ENCODE peak calls at places on chromosomes 12 and 14, in six cellular contexts. One of them, this sample, is unnamed.

GRCh38 chr12:84124211-84124610 is 788.4 kb downstream of the SLC6A15 start:
- DNase-seq in body of pancreas: no peak
- DNase-seq in BE2C: no peak
- DNase-seq in right atrium auricular region: no peak
- DNase-seq in ovary: no peak
- DNase-seq in fibroblast of lung: no peak
- DNase-seq in this sample: no peak

GRCh38 chr14:103724116-103724515 is 8.5 kb downstream of the ZFYVE21 start:
- DNase-seq in BE2C: peak; percentile 76
- DNase-seq in ovary: peak; percentile 75
- DNase-seq in right atrium auricular region: peak; percentile 80
- DNase-seq in body of pancreas: peak; percentile 85
- DNase-seq in fibroblast of lung: peak; percentile 70
- DNase-seq in this sample: peak; percentile 76

GRCh38 chr14:103746706-103747105 is 31.1 kb downstream of the ZFYVE21 start:
- DNase-seq in body of pancreas: no peak
- DNase-seq in ovary: no peak
- DNase-seq in BE2C: no peak
- DNase-seq in fibroblast of lung: peak; percentile 79
- DNase-seq in right atrium auricular region: no peak
- DNase-seq in this sample: no peak

GRCh38 chr14:37709419-37710195 is 114.2 kb downstream of the TTC6 start:
- DNase-seq in ovary: no peak
- DNase-seq in fibroblast of lung: peak; percentile 17
- DNase-seq in body of pancreas: no peak
- DNase-seq in BE2C: no peak
- DNase-seq in right atrium auricular region: no peak
- DNase-seq in this sample: no peak

GRCh38 chr14:103188691-103189480 is 65.6 kb downstream of the TNFAIP2 start:
- DNase-seq in ovary: peak; percentile 43
- DNase-seq in body of pancreas: no peak
- DNase-seq in BE2C: no peak
- DNase-seq in fibroblast of lung: no peak
- DNase-seq in right atrium auricular region: no peak
- DNase-seq in this sample: peak; percentile 75

GRCh38 chr14:67137744-67138371 is 51.4 kb upstream of the GARIN2 start:
- DNase-seq in fibroblast of lung: peak; percentile 16
- DNase-seq in ovary: no peak
- DNase-seq in body of pancreas: no peak
- DNase-seq in BE2C: no peak
- DNase-seq in right atrium auricular region: no peak
- DNase-seq in this sample: no peak

GRCh38 chr14:21874167-21874566 is 200.5 kb upstream of the OR4E1 start:
- DNase-seq in BE2C: no peak
- DNase-seq in body of pancreas: no peak
- DNase-seq in right atrium auricular region: no peak
- DNase-seq in ovary: no peak
- DNase-seq in fibroblast of lung: no peak
- DNase-seq in this sample: no peak

GRCh38 chr14:99603471-99603933 is 505 bp downstream of the CCDC85C start:
- DNase-seq in right atrium auricular region: no peak
- DNase-seq in BE2C: peak; percentile 64
- DNase-seq in fibroblast of lung: peak; percentile 68
- DNase-seq in body of pancreas: peak; percentile 52
- DNase-seq in ovary: peak; percentile 45
- DNase-seq in this sample: no peak

GRCh38 chr14:51302319-51303030 is 62.4 kb downstream of the TMX1 start:
- DNase-seq in body of pancreas: no peak
- DNase-seq in right atrium auricular region: no peak
- DNase-seq in fibroblast of lung: peak; percentile 41
- DNase-seq in BE2C: peak; percentile 28
- DNase-seq in ovary: no peak
- DNase-seq in this sample: no peak

GRCh38 chr14:23119362-23120327 is 590 bp upstream of the CEBPE start:
- DNase-seq in ovary: no peak
- DNase-seq in fibroblast of lung: no peak
- DNase-seq in body of pancreas: peak; percentile 37
- DNase-seq in BE2C: no peak
- DNase-seq in right atrium auricular region: no peak
- DNase-seq in this sample: no peak

GRCh38 chr12:32918890-32919791 is 22.6 kb upstream of the PKP2 start:
- DNase-seq in ovary: peak; percentile 40
- DNase-seq in right atrium auricular region: no peak
- DNase-seq in BE2C: peak; percentile 17
- DNase-seq in body of pancreas: peak; percentile 23
- DNase-seq in fibroblast of lung: peak; percentile 97
- DNase-seq in this sample: no peak

GRCh38 chr12:122395319-122395718 is 27.1 kb downstream of the CLIP1 start:
- DNase-seq in body of pancreas: no peak
- DNase-seq in ovary: no peak
- DNase-seq in fibroblast of lung: peak; percentile 88
- DNase-seq in BE2C: no peak
- DNase-seq in right atrium auricular region: no peak
- DNase-seq in this sample: no peak

GRCh38 chr12:49703647-49704137 is 3.5 kb downstream of the FMNL3 start:
- DNase-seq in body of pancreas: peak; percentile 10
- DNase-seq in BE2C: no peak
- DNase-seq in fibroblast of lung: peak; percentile 85
- DNase-seq in right atrium auricular region: no peak
- DNase-seq in ovary: no peak
- DNase-seq in this sample: no peak

GRCh38 chr12:2389079-2389790 is 336.4 kb downstream of the CACNA1C start:
- DNase-seq in body of pancreas: no peak
- DNase-seq in BE2C: no peak
- DNase-seq in right atrium auricular region: no peak
- DNase-seq in fibroblast of lung: no peak
- DNase-seq in ovary: no peak
- DNase-seq in this sample: no peak

GRCh38 chr14:36618641-36619040 is 36.2 kb upstream of the NKX2-8 start:
- DNase-seq in ovary: no peak
- DNase-seq in right atrium auricular region: no peak
- DNase-seq in BE2C: no peak
- DNase-seq in fibroblast of lung: no peak
- DNase-seq in body of pancreas: no peak
- DNase-seq in this sample: no peak

GRCh38 chr12:94938583-94938982 is 64.9 kb downstream of the NDUFA12 start:
- DNase-seq in body of pancreas: no peak
- DNase-seq in ovary: no peak
- DNase-seq in fibroblast of lung: no peak
- DNase-seq in right atrium auricular region: no peak
- DNase-seq in BE2C: no peak
- DNase-seq in this sample: no peak

GRCh38 chr12:94940771-94941170 is 62.7 kb downstream of the NDUFA12 start:
- DNase-seq in ovary: no peak
- DNase-seq in right atrium auricular region: no peak
- DNase-seq in fibroblast of lung: no peak
- DNase-seq in body of pancreas: no peak
- DNase-seq in BE2C: no peak
- DNase-seq in this sample: no peak

GRCh38 chr12:94942663-94943062 is 60.8 kb downstream of the NDUFA12 start:
- DNase-seq in BE2C: no peak
- DNase-seq in body of pancreas: no peak
- DNase-seq in ovary: no peak
- DNase-seq in right atrium auricular region: no peak
- DNase-seq in fibroblast of lung: no peak
- DNase-seq in this sample: no peak

GRCh38 chr12:94941440-94941862 is 62.0 kb downstream of the NDUFA12 start:
- DNase-seq in body of pancreas: peak; percentile 20
- DNase-seq in ovary: peak; percentile 21
- DNase-seq in fibroblast of lung: peak; percentile 82
- DNase-seq in BE2C: peak; percentile 17
- DNase-seq in right atrium auricular region: peak; percentile 92
- DNase-seq in this sample: peak; percentile 75
- H3K4me1 ChIP-seq in body of pancreas: no peaks in the 10 kb centered on the region
- H3K4me1 ChIP-seq in ovary: no peaks in the 10 kb centered on the region
- H3K4me1 ChIP-seq in fibroblast of lung: peaks cover 7% of the 10 kb centered on the region
- H3K4me1 ChIP-seq in BE2C: no peaks in the 10 kb centered on the region
- H3K4me1 ChIP-seq in right atrium auricular region: peaks cover 20% of the 10 kb centered on the region
- H3K4me1 ChIP-seq in this sample: peaks cover 7% of the 10 kb centered on the region

DNA sequence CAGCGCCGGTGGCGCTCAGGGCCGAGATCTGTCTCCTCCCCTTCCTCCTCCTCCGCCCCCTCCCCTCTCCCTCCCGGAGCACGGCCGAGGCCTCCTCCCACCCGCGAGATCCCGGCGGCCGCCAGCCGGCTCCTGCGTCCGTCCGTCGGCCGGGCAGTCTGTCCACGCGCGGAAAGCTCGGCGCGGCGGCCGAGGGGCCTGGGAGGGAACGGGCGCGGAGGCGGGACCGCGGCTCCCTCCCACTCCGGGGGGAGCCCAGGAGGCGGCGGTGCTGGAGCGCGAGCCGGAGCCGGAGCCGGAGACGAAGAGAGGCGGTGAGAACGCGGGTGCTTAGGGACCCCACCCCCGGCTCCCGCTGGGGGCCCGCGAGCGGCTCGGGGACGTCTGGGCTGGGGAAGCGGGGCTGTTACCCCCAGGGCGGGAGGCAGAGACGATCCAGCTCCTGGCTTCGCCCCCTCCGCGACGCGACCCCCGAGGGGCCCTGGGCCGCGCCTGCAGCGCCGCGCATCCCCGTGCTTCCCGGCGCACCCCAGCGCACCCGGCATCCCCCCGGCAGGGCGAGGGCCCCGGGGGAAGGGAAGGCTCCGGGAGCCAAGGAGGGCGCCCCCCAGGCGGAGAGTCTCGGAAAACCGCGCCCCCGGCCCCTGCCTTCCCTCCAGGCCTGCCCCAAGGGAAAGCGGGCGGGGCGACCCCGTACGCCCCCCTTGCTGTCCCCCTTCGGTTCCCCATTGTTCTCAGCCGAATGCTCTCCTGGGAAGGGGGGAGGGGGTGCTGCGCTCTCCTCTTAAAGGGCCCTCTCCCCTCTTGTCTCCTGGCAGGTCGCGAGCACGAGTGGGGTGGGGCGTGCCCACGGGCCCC is at the start of gene DTX1:
- DNase-seq in body of pancreas: peak; percentile 33
- DNase-seq in BE2C: no peak
- DNase-seq in right atrium auricular region: no peak
- DNase-seq in ovary: no peak
- DNase-seq in fibroblast of lung: peak; percentile 3
- DNase-seq in this sample: peak; percentile 59
- TF ChIP-seq CTCF in body of pancreas: no peak
- TF ChIP-seq CTCF in BE2C: no peak
- TF ChIP-seq CTCF in right atrium auricular region: no peak
- TF ChIP-seq CTCF in ovary: no peak
- TF ChIP-seq CTCF in fibroblast of lung: no peak
- TF ChIP-seq CTCF in this sample: no peak

DNA sequence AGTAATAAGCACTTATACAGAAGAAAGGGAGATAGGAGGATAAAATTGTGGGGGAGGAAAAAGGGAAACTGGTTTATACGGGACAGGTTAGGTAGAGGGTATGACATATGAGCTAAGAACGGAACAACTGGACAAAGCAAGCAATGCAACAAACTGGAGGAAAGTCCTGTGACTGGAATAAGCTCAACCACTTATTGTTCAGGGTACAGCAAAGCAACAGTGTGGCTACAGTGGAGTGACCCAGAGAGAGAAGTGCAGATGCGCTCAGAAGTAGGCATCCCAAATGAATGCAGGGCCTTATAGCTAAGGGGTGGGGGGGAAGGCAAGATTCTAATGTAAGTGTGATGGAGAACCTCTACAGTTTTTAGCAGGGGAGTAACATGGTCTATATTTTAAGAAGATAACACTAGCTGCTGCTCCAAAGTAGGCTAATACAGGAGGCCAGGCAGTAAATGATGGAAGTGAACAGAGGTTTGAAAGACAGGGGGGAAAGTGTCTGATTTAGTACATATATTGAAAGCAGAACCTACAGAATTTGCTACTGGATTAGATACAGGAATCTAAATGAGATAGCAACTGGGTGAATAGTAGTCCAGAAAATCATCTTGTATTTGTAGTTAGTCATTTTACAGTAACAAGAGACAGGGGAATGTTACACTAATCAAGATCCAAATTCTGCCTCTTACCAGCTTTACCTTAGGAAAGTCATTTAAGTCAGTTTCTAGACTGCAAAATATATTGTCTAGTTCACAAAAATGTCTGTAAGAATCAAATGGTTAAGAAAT is 3.3 kb downstream of the UBE2N start:
- DNase-seq in body of pancreas: no peak
- DNase-seq in ovary: no peak
- DNase-seq in BE2C: no peak
- DNase-seq in fibroblast of lung: no peak
- DNase-seq in right atrium auricular region: no peak
- DNase-seq in this sample: no peak
- H3K4me1 ChIP-seq in body of pancreas: peaks cover 16% of the 10 kb centered on the region
- H3K4me1 ChIP-seq in ovary: peaks cover 13% of the 10 kb centered on the region
- H3K4me1 ChIP-seq in BE2C: no peaks in the 10 kb centered on the region
- H3K4me1 ChIP-seq in fibroblast of lung: peaks cover 10% of the 10 kb centered on the region
- H3K4me1 ChIP-seq in right atrium auricular region: peaks cover 70% of the 10 kb centered on the region
- H3K4me1 ChIP-seq in this sample: peaks cover 61% of the 10 kb centered on the region

DNA sequence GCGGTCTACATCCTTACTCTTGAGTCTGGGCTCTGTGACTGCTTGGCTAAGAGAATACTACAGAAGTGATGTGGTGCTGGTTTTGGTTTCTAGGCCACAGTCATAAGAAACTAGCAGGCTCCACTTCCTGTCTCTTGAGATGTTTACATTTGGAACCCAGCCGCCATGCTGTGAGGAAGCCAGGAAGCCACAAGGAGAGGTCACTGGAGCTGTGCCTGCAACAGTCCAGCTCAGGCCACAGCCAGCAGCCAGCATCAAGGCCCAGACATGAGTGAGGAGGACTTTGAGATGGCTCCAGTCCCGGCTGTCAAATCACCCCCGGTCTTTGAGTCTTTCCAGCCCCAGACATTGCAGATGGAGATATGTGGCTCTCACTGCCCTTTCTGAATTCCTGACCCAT is 12.9 kb upstream of the FAM181A start:
- DNase-seq in right atrium auricular region: no peak
- DNase-seq in ovary: no peak
- DNase-seq in fibroblast of lung: no peak
- DNase-seq in BE2C: no peak
- DNase-seq in body of pancreas: peak; percentile 34
- DNase-seq in this sample: no peak
- TF ChIP-seq CTCF in right atrium auricular region: no peak
- TF ChIP-seq CTCF in ovary: no peak
- TF ChIP-seq CTCF in fibroblast of lung: no peak
- TF ChIP-seq CTCF in BE2C: no peak
- TF ChIP-seq CTCF in body of pancreas: no peak
- TF ChIP-seq CTCF in this sample: no peak

DNA sequence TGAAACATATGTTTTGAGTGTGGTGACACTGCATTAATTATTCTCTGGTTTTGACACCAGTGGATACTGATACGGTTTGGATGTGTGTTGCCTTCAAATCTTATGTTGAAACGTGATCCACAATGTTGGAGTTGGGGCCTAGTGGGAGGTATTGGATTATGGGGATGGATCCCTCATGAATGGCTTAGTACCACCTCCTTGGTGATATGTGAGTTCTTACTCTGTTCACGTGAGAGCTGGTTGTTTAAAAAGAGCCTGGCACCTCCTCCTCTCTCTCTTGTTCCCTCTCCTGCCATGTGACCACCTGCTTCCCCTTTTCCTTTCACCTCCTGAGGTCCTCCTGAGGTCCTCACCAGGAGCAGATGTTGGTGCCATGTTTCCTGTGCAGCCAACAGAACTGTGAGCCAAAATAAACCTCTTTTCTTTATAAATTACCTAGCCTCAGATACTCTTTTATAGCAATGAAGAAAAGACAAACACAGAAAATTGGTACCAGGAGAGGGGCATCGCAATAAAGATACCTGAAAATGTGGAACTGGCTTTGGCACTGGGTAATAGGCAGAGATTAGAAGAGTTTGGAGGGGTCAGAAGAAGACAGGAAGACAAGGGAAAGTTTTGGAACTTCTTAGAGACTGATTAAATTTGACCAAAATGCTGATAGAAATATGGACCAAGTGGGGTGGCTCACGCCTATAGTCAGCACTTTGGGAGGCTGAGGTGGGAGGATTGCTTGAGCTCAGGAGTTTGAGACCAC is 23.1 kb downstream of the RASSF3 start:
- DNase-seq in body of pancreas: no peak
- DNase-seq in ovary: no peak
- DNase-seq in right atrium auricular region: no peak
- DNase-seq in BE2C: no peak
- DNase-seq in fibroblast of lung: no peak
- DNase-seq in this sample: no peak
- H3K4me1 ChIP-seq in body of pancreas: peaks cover 42% of the 10 kb centered on the region
- H3K4me1 ChIP-seq in ovary: no peaks in the 10 kb centered on the region
- H3K4me1 ChIP-seq in right atrium auricular region: peaks cover 46% of the 10 kb centered on the region
- H3K4me1 ChIP-seq in BE2C: peaks cover 14% of the 10 kb centered on the region
- H3K4me1 ChIP-seq in fibroblast of lung: no peaks in the 10 kb centered on the region
- H3K4me1 ChIP-seq in this sample: no peaks in the 10 kb centered on the region